ENCODE peak calls at places on chromosomes 2 and 18, in five cellular contexts. Q is left cardiac atrium; E is CD4-positive, alpha-beta T cell; B is islet precursor cell; U is mucosa of gallbladder. O is an unnamed sample.

GRCh38 chr2:44291281-44292248 is 16.3 kb downstream of the SLC3A1 start:
- DNase-seq in Q (no peak), E (no peak), B (peak; percentile 91), U (peak; percentile 92), O (peak; percentile 81)

GRCh38 chr2:63862802-63863201 is 21.1 kb downstream of the UGP2 start:
- DNase-seq in Q (no peak), E (no peak), B (no peak), U (no peak), O (no peak)

GRCh38 chr2:216083464-216084279 is 2.0 kb downstream of the TMEM169 start:
- DNase-seq in Q (no peak), E (no peak), B (peak; percentile 93), U (no peak), O (peak; percentile 84)

GRCh38 chr2:162092656-162093556 is 18.9 kb upstream of the DPP4 start:
- DNase-seq in Q (peak; percentile 68), E (no peak), B (no peak), U (no peak), O (no peak)

GRCh38 chr18:48940854-48941531 is 9.8 kb downstream of the SMAD7 start:
- DNase-seq in Q (peak; percentile 80), E (peak; percentile 77), B (peak; percentile 93), U (peak; percentile 59), O (no peak)

GRCh38 chr18:69974365-69974764 is 26.7 kb upstream of the CD226 start:
- DNase-seq in Q (no peak), E (no peak), B (no peak), U (no peak), O (no peak)

GRCh38 chr2:62267687-62268086 is 71.8 kb downstream of the B3GNT2 start:
- DNase-seq in Q (no peak), E (no peak), B (no peak), U (no peak), O (no peak)

GRCh38 chr2:112141623-112142001 is 3.4 kb downstream of the FBLN7 start:
- DNase-seq in Q (no peak), E (no peak), B (no peak), U (no peak), O (no peak)

GRCh38 chr2:179336782-179337534 is 72.3 kb upstream of the SESTD1 start:
- DNase-seq in Q (peak; percentile 20), E (no peak), B (peak; percentile 56), U (no peak), O (peak; percentile 47)

GRCh38 chr2:162123806-162124758 is 28.0 kb downstream of the GCG start:
- DNase-seq in Q (no peak), E (no peak), B (no peak), U (no peak), O (no peak)

GRCh38 chr2:173623411-173624076 is 268.9 kb downstream of the CDCA7 start:
- DNase-seq in Q (no peak), E (no peak), B (no peak), U (no peak), O (peak; percentile 44)

GRCh38 chr18:23779696-23780303 is 90.5 kb downstream of the LAMA3 start:
- DNase-seq in Q (no peak), E (no peak), B (peak; percentile 71), U (peak; percentile 14), O (peak; percentile 66)

GRCh38 chr2:53896864-53897263 is 37.1 kb upstream of the GPR75 start:
- DNase-seq in Q (no peak), E (no peak), B (no peak), U (no peak), O (no peak)

GRCh38 chr18:11733031-11733430 is 44.0 kb downstream of the GNAL start:
- DNase-seq in Q (peak; percentile 79), E (peak; percentile 52), B (peak; percentile 87), U (peak; percentile 70), O (peak; percentile 95)

GRCh38 chr2:235230809-235231601 is 262.8 kb upstream of the AGAP1 start:
- DNase-seq in Q (no peak), E (no peak), B (no peak), U (no peak), O (no peak)

GRCh38 chr18:3453540-3454364 is 3.8 kb downstream of the TGIF1 start:
- DNase-seq in Q (peak; percentile 59), E (no peak), B (peak; percentile 70), U (peak; percentile 65), O (no peak)

GRCh38 chr2:171655584-171655983 is 31.7 kb upstream of the DYNC1I2 start:
- DNase-seq in Q (no peak), E (no peak), B (no peak), U (no peak), O (no peak)

GRCh38 chr2:10022886-10023662 is 20.3 kb upstream of the KLF11 start:
- DNase-seq in Q (no peak), E (no peak), B (no peak), U (no peak), O (no peak)

GRCh38 chr2:54341656-54342055 is 85.6 kb upstream of the TSPYL6 start:
- DNase-seq in Q (no peak), E (no peak), B (no peak), U (no peak), O (no peak)

GRCh38 chr2:43000242-43001054 is 208.1 kb upstream of the HAAO start:
- DNase-seq in Q (no peak), E (no peak), B (peak; percentile 57), U (no peak), O (peak; percentile 31)

GRCh38 chr2:54986266-54986665 is 64.0 kb downstream of the RTN4 start:
- DNase-seq in Q (no peak), E (no peak), B (no peak), U (no peak), O (no peak)

GRCh38 chr2:101704046-101704466 is 6.5 kb downstream of the MAP4K4 start:
- DNase-seq in Q (peak; percentile 46), E (no peak), B (no peak), U (no peak), O (no peak)

O was measured in endodermal cell.